ENCODE peak calls at places on chromosomes 5 and 9, in eight cellular contexts. J, X, V, D, O, I, B and S are unnamed samples.

GRCh38 chr9:92961627-92962302 is 14.4 kb downstream of the FGD3 start:
- DNase-seq in B (no peak), D (no peak), J (no peak), V (no peak), I (no peak), O (peak; percentile 28), X (no peak), S (no peak)

GRCh38 chr9:97900103-97900737 is 22.1 kb downstream of the TRMO start:
- DNase-seq in J (no peak), X (peak; percentile 9), V (no peak), I (no peak), B (no peak), D (no peak), O (no peak), S (no peak)

GRCh38 chr5:57063773-57064172 is 110.1 kb upstream of the GPBP1 start:
- DNase-seq in D (no peak), O (no peak), I (no peak), V (no peak), B (no peak), X (no peak), J (no peak), S (no peak)

GRCh38 chr5:83586874-83587776 is 115.6 kb downstream of the VCAN start:
- DNase-seq in I (no peak), V (peak; percentile 9), O (no peak), B (no peak), D (no peak), J (no peak), X (no peak), S (no peak)

GRCh38 chr5:34626036-34626435 is 30.1 kb upstream of the RAI14 start:
- DNase-seq in J (no peak), X (peak; percentile 48), D (no peak), I (no peak), V (no peak), O (no peak), B (no peak), S (no peak)

GRCh38 chr5:5309645-5310044 is 112.8 kb upstream of the ICE1 start:
- DNase-seq in X (peak; percentile 44), J (no peak), O (no peak), V (no peak), I (no peak), B (no peak), D (no peak), S (no peak)

GRCh38 chr5:16345454-16345853 is 120.1 kb downstream of the ZNF622 start:
- DNase-seq in I (no peak), X (peak; percentile 29), V (peak; percentile 51), B (peak; percentile 35), J (no peak), O (no peak), D (no peak), S (no peak)

GRCh38 chr5:129746884-129747283 is 1.0 kb upstream of the MINAR2 start:
- DNase-seq in B (no peak), V (no peak), O (no peak), D (no peak), X (no peak), J (peak; percentile 11), I (no peak), S (no peak)

GRCh38 chr9:124778575-124779367 is 1.8 kb downstream of the OLFML2A start:
- DNase-seq in D (no peak), B (no peak), I (no peak), V (no peak), O (no peak), X (no peak), J (no peak), S (peak; percentile 15)

GRCh38 chr9:93083592-93084470 is 12.2 kb upstream of the CARD19 start:
- DNase-seq in O (peak; percentile 12), D (no peak), J (no peak), X (no peak), I (no peak), V (no peak), B (no peak), S (no peak)

GRCh38 chr5:97044057-97044456 is 98.4 kb downstream of the LIX1 start:
- DNase-seq in J (peak; percentile 59), D (no peak), X (peak; percentile 49), B (peak; percentile 90), I (no peak), O (no peak), V (peak; percentile 27), S (no peak)

GRCh38 chr9:35686222-35687203 is 3.2 kb downstream of the TPM2 start:
- DNase-seq in O (no peak), V (no peak), I (no peak), D (no peak), B (no peak), J (peak; percentile 81), X (no peak), S (no peak)

GRCh38 chr5:16712600-16712999 is 95.8 kb upstream of the RETREG1 start:
- DNase-seq in O (no peak), D (no peak), I (no peak), J (no peak), X (no peak), V (no peak), B (no peak), S (no peak)

GRCh38 chr9:124350485-124351263 is 64.6 kb downstream of the PSMB7 start:
- DNase-seq in I (no peak), O (peak; percentile 33), V (no peak), D (no peak), B (no peak), X (no peak), J (no peak), S (no peak)

GRCh38 chr5:154059039-154059430 is 20.3 kb downstream of the MFAP3 start:
- DNase-seq in J (no peak), O (no peak), X (no peak), D (no peak), V (no peak), I (peak; percentile 54), B (peak; percentile 31), S (no peak)

GRCh38 chr9:33686942-33687341 is 108.4 kb upstream of the PRSS3 start:
- DNase-seq in V (peak; percentile 2), I (no peak), D (no peak), O (no peak), J (no peak), B (no peak), X (no peak), S (no peak)

GRCh38 chr9:119052339-119053030 is 316.8 kb downstream of the BRINP1 start:
- DNase-seq in I (no peak), D (no peak), B (peak; percentile 14), J (no peak), V (no peak), O (no peak), X (no peak), S (no peak)

GRCh38 chr9:14021871-14022525 is 291.9 kb downstream of the NFIB start:
- DNase-seq in O (no peak), X (no peak), D (no peak), V (no peak), J (no peak), I (no peak), B (no peak), S (no peak)

GRCh38 chr9:112570731-112571167 is 84.1 kb downstream of the KIAA1958 start:
- DNase-seq in B (no peak), I (no peak), D (no peak), V (peak; percentile 70), O (no peak), J (no peak), X (no peak), S (no peak)

GRCh38 chr9:23522952-23523351 is 303.1 kb downstream of the ELAVL2 start:
- DNase-seq in X (no peak), D (no peak), V (no peak), O (no peak), B (no peak), J (no peak), I (no peak), S (no peak)

GRCh38 chr9:23532282-23532681 is 293.8 kb downstream of the ELAVL2 start:
- DNase-seq in X (no peak), J (no peak), I (no peak), D (no peak), V (no peak), O (no peak), B (no peak), S (no peak)

GRCh38 chr9:23524607-23525155 is 301.4 kb downstream of the ELAVL2 start:
- DNase-seq in V (no peak), J (no peak), B (no peak), X (no peak), D (no peak), O (no peak), I (no peak), S (no peak)

DNA sequence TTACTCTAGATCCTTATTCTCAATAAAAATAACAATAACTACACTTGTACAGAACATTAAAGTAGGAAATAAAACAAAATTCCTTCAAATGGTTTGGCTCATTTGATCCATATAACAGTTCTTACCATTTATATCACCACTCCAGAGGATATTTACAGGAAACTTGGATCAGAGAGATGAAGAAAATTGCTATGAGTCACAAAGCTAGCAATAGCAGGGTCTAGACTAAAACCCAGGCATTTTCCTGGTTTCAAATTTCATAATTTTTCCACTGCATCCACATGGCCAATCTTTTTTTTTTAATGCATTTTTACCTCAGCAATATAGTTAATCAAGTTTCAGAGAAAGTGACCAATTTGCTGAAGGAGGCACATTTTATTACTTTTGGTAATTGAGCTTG is 299.2 kb downstream of the ELAVL2 start:
- DNase-seq in J (no peak), O (no peak), D (no peak), B (no peak), I (no peak), V (no peak), X (peak; percentile 63), S (no peak)
- H3K4me1 ChIP-seq in J (no peaks in the 10 kb centered on the region), O (no peaks in the 10 kb centered on the region), D (no peaks in the 10 kb centered on the region), B (no peaks in the 10 kb centered on the region), I (no peaks in the 10 kb centered on the region), V (no peaks in the 10 kb centered on the region), X (peaks cover 15% of the 10 kb centered on the region), S (peaks cover 6% of the 10 kb centered on the region)

DNA sequence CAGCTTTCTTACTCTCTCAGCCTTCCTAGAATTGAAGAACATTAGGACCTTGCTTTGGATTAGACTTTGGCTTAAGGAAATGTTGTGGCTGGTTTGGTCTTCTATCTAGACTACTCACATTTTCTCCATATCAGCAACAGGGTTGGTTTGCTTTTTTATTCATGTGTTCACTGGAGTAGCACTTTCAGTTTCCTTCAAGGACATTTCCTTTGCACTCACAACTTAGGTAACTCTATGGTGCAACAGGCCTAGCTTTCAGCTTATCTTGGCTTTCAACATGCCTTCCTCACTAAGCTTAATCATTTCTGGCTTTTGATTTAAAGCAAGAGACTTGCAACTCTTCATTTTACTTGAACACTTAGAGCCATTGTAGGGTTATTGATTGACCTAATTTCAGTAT is 153.1 kb downstream of the CCDC192 start:
- DNase-seq in B (no peak), I (no peak), X (no peak), V (no peak), J (no peak), D (no peak), O (no peak), S (no peak)
- H3K27ac ChIP-seq in B (no peak overlapping the region), I (no peak overlapping the region), X (no peak overlapping the region), V (no peak overlapping the region), J (no peak overlapping the region), D (no peak overlapping the region), O (no peak overlapping the region), S (no peak overlapping the region)

GRCh38 chr9:31067418-31067817 is 1317.0 kb upstream of the ACO1 start:
- DNase-seq in O (no peak), V (no peak), I (no peak), B (no peak), X (no peak), D (no peak), J (no peak), S (no peak)

GRCh38 chr9:31065691-31066090 is 1318.8 kb upstream of the ACO1 start:
- DNase-seq in V (no peak), O (no peak), D (no peak), J (no peak), X (no peak), B (no peak), I (no peak), S (no peak)
- H3K4me1 ChIP-seq in V (no peaks in the 10 kb centered on the region), O (no peaks in the 10 kb centered on the region), D (no peaks in the 10 kb centered on the region), J (no peaks in the 10 kb centered on the region), X (no peaks in the 10 kb centered on the region), B (no peaks in the 10 kb centered on the region), I (no peaks in the 10 kb centered on the region), S (no peaks in the 10 kb centered on the region)

GRCh38 chr5:53063791-53064190 is 45.8 kb downstream of the MOCS2 start:
- DNase-seq in D (no peak), V (no peak), J (no peak), O (no peak), X (no peak), I (no peak), B (no peak), S (no peak)
- H3K27ac ChIP-seq in D (no peak overlapping the region), V (no peak overlapping the region), J (no peak overlapping the region), O (no peak overlapping the region), X (no peak overlapping the region), I (no peak overlapping the region), B (no peak overlapping the region), S (no peak overlapping the region)